ENCODE peak calls at places on chromosomes 16 and 17, in five cellular contexts. J is AG08396, N is memory B cell, G is foreskin fibroblast, K is NCI-H1105. Y is an unnamed sample.

GRCh38 chr17:83065660-83066542 is 13.5 kb upstream of the METRNL start:
- DNase-seq in K (no peak), J (no peak), G (no peak), N (no peak), Y (no peak)

GRCh38 chr17:56029980-56030624 is 123.2 kb upstream of the ANKFN1 start:
- DNase-seq in J (no peak), K (no peak), G (no peak), N (no peak), Y (no peak)

GRCh38 chr16:53672461-53672860 is 31.2 kb downstream of the RPGRIP1L start:
- DNase-seq in K (no peak), J (no peak), G (no peak), N (no peak), Y (no peak)

GRCh38 chr16:89847056-89847929 is 19.0 kb downstream of the SPIRE2 start:
- DNase-seq in G (no peak), N (no peak), J (no peak), K (peak; percentile 68), Y (no peak)

GRCh38 chr17:17181666-17182600 is 24.2 kb downstream of the PLD6 start:
- DNase-seq in K (no peak), J (no peak), N (no peak), G (peak; percentile 39), Y (no peak)

GRCh38 chr17:17445925-17446665 is 30.7 kb upstream of the MED9 start:
- DNase-seq in J (peak; percentile 88), K (no peak), G (peak; percentile 88), N (no peak), Y (no peak)

GRCh38 chr17:81898029-81898866 is 3.8 kb upstream of the NPB start:
- DNase-seq in G (peak; percentile 60), K (no peak), J (no peak), N (no peak), Y (no peak)

GRCh38 chr17:34424814-34425490 is 61.9 kb upstream of the CCL1 start:
- DNase-seq in K (no peak), G (no peak), N (no peak), J (no peak), Y (no peak)

GRCh38 chr17:77375526-77375916 is 234.8 kb downstream of the SEC14L1 start:
- DNase-seq in N (no peak), G (no peak), K (no peak), J (no peak), Y (no peak)

GRCh38 chr16:48136547-48137360 is 19.0 kb downstream of the ABCC12 start:
- DNase-seq in K (no peak), J (no peak), G (no peak), N (no peak), Y (no peak)

GRCh38 chr17:75511610-75512575 is 3.4 kb downstream of the CASKIN2 start:
- DNase-seq in J (no peak), G (peak; percentile 42), K (no peak), N (no peak), Y (no peak)

GRCh38 chr16:65660390-65660789 is 538.5 kb upstream of the CDH11 start:
- DNase-seq in K (no peak), N (no peak), J (no peak), G (peak; percentile 56), Y (no peak)

GRCh38 chr17:8487130-8487645 is 51.5 kb downstream of the NDEL1 start:
- DNase-seq in K (no peak), G (no peak), J (no peak), N (no peak), Y (no peak)

GRCh38 chr17:57868775-57869598 is 19.1 kb upstream of the MRPS23 start:
- DNase-seq in J (no peak), K (no peak), N (no peak), G (no peak), Y (peak; percentile 81)

GRCh38 chr16:53822936-53823529 is 119.1 kb downstream of the FTO start:
- DNase-seq in K (no peak), G (peak; percentile 45), J (no peak), N (no peak), Y (peak; percentile 94)

GRCh38 chr17:81379523-81379942 is 15.7 kb upstream of the BAHCC1 start:
- DNase-seq in N (no peak), K (no peak), J (no peak), G (no peak), Y (no peak)

GRCh38 chr17:66317629-66318028 is 15.2 kb downstream of the PRKCA start:
- DNase-seq in G (peak; percentile 34), K (no peak), N (no peak), J (no peak), Y (no peak)

GRCh38 chr16:27776556-27776955 is 226.6 kb downstream of the KATNIP start:
- DNase-seq in G (no peak), K (no peak), N (no peak), J (no peak), Y (no peak)

GRCh38 chr16:84286568-84287220 is 8.0 kb upstream of the WFDC1 start:
- DNase-seq in G (peak; percentile 90), J (peak; percentile 75), N (no peak), K (no peak), Y (no peak)

GRCh38 chr17:66354981-66355380 is 52.6 kb downstream of the PRKCA start:
- DNase-seq in K (no peak), G (peak; percentile 87), N (no peak), J (no peak), Y (no peak)

GRCh38 chr16:66858740-66859396 is 14.7 kb downstream of the CA7 start:
- DNase-seq in K (no peak), N (no peak), G (peak; percentile 66), J (peak; percentile 72), Y (no peak)

GRCh38 chr16:23055481-23055880 is 93.8 kb downstream of the USP31 start:
- DNase-seq in J (no peak), K (no peak), G (no peak), N (no peak), Y (peak; percentile 43)

GRCh38 chr17:35242158-35242804 is 591 bp upstream of the SLFN5 start:
- DNase-seq in J (peak; percentile 53), K (peak; percentile 62), N (peak; percentile 40), G (peak; percentile 71), Y (peak; percentile 67)

GRCh38 chr16:28130099-28131088 is 66.9 kb upstream of the GSG1L start:
- DNase-seq in K (no peak), N (no peak), J (no peak), G (no peak), Y (no peak)

GRCh38 chr17:55547027-55547670 is 35.9 kb upstream of the SMIM36 start:
- DNase-seq in G (peak; percentile 33), N (no peak), K (no peak), J (no peak), Y (no peak)

GRCh38 chr16:46732561-46732960 is 15.6 kb downstream of the MYLK3 start:
- DNase-seq in G (no peak), N (no peak), K (no peak), J (no peak), Y (no peak)

GRCh38 chr16:16062023-16062932 is 112.9 kb downstream of the ABCC1 start:
- DNase-seq in G (peak; percentile 34), J (peak; percentile 15), K (no peak), N (no peak), Y (peak; percentile 99)

GRCh38 chr17:82367724-82368524 is 3.6 kb upstream of the UTS2R start:
- DNase-seq in N (no peak), G (no peak), K (no peak), J (no peak), Y (peak; percentile 42)

GRCh38 chr16:2211923-2212347 is 1.3 kb upstream of the BRICD5 start:
- DNase-seq in N (no peak), K (no peak), J (no peak), G (no peak), Y (no peak)

GRCh38 chr16:79801550-79802090 is 201.1 kb upstream of the MAF start:
- DNase-seq in N (no peak), G (no peak), K (no peak), J (no peak), Y (no peak)

GRCh38 chr17:67105213-67105612 is 60.9 kb downstream of the CACNG1 start:
- DNase-seq in N (no peak), J (peak; percentile 9), G (peak; percentile 55), K (no peak), Y (no peak)

GRCh38 chr17:63249256-63250006 is 196.7 kb downstream of the CYB561 start:
- DNase-seq in K (no peak), N (no peak), G (peak; percentile 28), J (peak; percentile 7), Y (no peak)

Y was measured in KBM-7.